ENCODE peak calls at places on chromosomes 6 and 20, in seven cellular contexts. D is body of pancreas, X is pancreas, W is GM10248, L is testis, M is upper lobe of right lung, V is dorsolateral prefrontal cortex. I is an unnamed sample.

GRCh38 chr6:89348372-89348771 is 4.2 kb downstream of the UBE2J1 start:
- DNase-seq in D (no peak), X (no peak), W (no peak), L (no peak), M (no peak), V (no peak), I (no peak)

GRCh38 chr6:137216106-137216505 is 3.1 kb downstream of the IFNGR1 start:
- DNase-seq in D (no peak), X (no peak), W (no peak), L (no peak), M (no peak), V (no peak), I (no peak)

GRCh38 chr6:18121580-18122127 is 823 bp downstream of the NHLRC1 start:
- DNase-seq in D (peak), X (peak), W (no peak), L (no peak), M (no peak), V (no peak), I (peak)

GRCh38 chr6:34598725-34599124 is 42.6 kb upstream of the SPDEF start:
- DNase-seq in D (no peak), X (no peak), W (no peak), L (peak), M (no peak), V (no peak), I (no peak)

GRCh38 chr6:119978274-119978889 is 628.8 kb upstream of the MAN1A1 start:
- DNase-seq in D (peak), X (no peak), W (no peak), L (peak), M (no peak), V (no peak), I (peak)

GRCh38 chr20:20531283-20531682 is 163.4 kb downstream of the INSM1 start:
- DNase-seq in D (no peak), X (no peak), W (no peak), L (no peak), M (no peak), V (no peak), I (no peak)

GRCh38 chr20:62740286-62741141 is 31.9 kb downstream of the NTSR1 start:
- DNase-seq in D (no peak), X (no peak), W (peak), L (no peak), M (peak), V (no peak), I (peak)

GRCh38 chr20:53390780-53391179 is 202.9 kb downstream of the ZNF217 start:
- DNase-seq in D (no peak), X (no peak), W (no peak), L (no peak), M (no peak), V (no peak), I (no peak)

GRCh38 chr6:37524025-37524647 is 24.4 kb upstream of the CCDC167 start:
- DNase-seq in D (no peak), X (no peak), W (no peak), L (no peak), M (no peak), V (no peak), I (no peak)

GRCh38 chr6:121485359-121485809 is 49.9 kb downstream of the GJA1 start:
- DNase-seq in D (no peak), X (no peak), W (no peak), L (no peak), M (no peak), V (no peak), I (no peak)

GRCh38 chr20:15039088-15039762 is 701.8 kb upstream of the FLRT3 start:
- DNase-seq in D (no peak), X (no peak), W (no peak), L (no peak), M (no peak), V (no peak), I (no peak)

GRCh38 chr6:12602342-12602741 is 114.2 kb upstream of the PHACTR1 start:
- DNase-seq in D (no peak), X (no peak), W (no peak), L (no peak), M (no peak), V (no peak), I (no peak)

GRCh38 chr20:19835533-19836222 is 77.6 kb downstream of the RIN2 start:
- DNase-seq in D (no peak), X (no peak), W (no peak), L (no peak), M (no peak), V (peak), I (no peak)

GRCh38 chr6:73739097-73739496 is 43.1 kb downstream of the CD109 start:
- DNase-seq in D (no peak), X (no peak), W (peak), L (no peak), M (no peak), V (no peak), I (peak)

GRCh38 chr20:2289475-2289874 is 6.3 kb upstream of the TGM3 start:
- DNase-seq in D (no peak), X (no peak), W (no peak), L (peak), M (no peak), V (no peak), I (no peak)

GRCh38 chr6:73364549-73364948 is 2.1 kb downstream of the KHDC3L start:
- DNase-seq in D (no peak), X (no peak), W (no peak), L (no peak), M (no peak), V (no peak), I (no peak)

GRCh38 chr6:24387818-24388217 is 14.9 kb upstream of the MRS2 start:
- DNase-seq in D (no peak), X (no peak), W (no peak), L (no peak), M (no peak), V (no peak), I (no peak)

GRCh38 chr20:62633571-62634329 is 8.6 kb upstream of the SLCO4A1 start:
- DNase-seq in D (no peak), X (no peak), W (no peak), L (no peak), M (no peak), V (no peak), I (no peak)

GRCh38 chr6:111101987-111102386 is 14.7 kb downstream of the SLC16A10 start:
- DNase-seq in D (no peak), X (no peak), W (no peak), L (no peak), M (no peak), V (no peak), I (no peak)

GRCh38 chr20:56606174-56606945 is 22.7 kb upstream of the TFAP2C start:
- DNase-seq in D (no peak), X (no peak), W (no peak), L (no peak), M (no peak), V (no peak), I (no peak)

GRCh38 chr6:157954150-157955117 is 27.2 kb upstream of the SYNJ2 start:
- DNase-seq in D (peak), X (peak), W (no peak), L (peak), M (no peak), V (no peak), I (no peak)

GRCh38 chr6:85669735-85670194 is 27.1 kb upstream of the SYNCRIP start:
- DNase-seq in D (no peak), X (no peak), W (peak), L (no peak), M (no peak), V (no peak), I (peak)

GRCh38 chr6:44169154-44169553 is 10.5 kb downstream of the CAPN11 start:
- DNase-seq in D (no peak), X (no peak), W (no peak), L (peak), M (no peak), V (no peak), I (no peak)

GRCh38 chr20:12775041-12775440 is 233.7 kb upstream of the SPTLC3 start:
- DNase-seq in D (no peak), X (no peak), W (no peak), L (no peak), M (no peak), V (no peak), I (no peak)

GRCh38 chr20:14234666-14235295 is 102.6 kb downstream of the FLRT3 start:
- DNase-seq in D (no peak), X (no peak), W (no peak), L (no peak), M (no peak), V (no peak), I (no peak)

GRCh38 chr6:104699598-104700329 is 160.0 kb downstream of the HACE1 start:
- DNase-seq in D (no peak), X (no peak), W (no peak), L (no peak), M (no peak), V (no peak), I (no peak)

GRCh38 chr6:128519931-128520435 is 416 bp downstream of the PTPRK start:
- DNase-seq in D (peak), X (peak), W (peak), L (no peak), M (peak), V (no peak), I (peak)

GRCh38 chr6:99458319-99458718 is 33.2 kb upstream of the PNISR start:
- DNase-seq in D (no peak), X (no peak), W (no peak), L (no peak), M (no peak), V (no peak), I (no peak)

GRCh38 chr20:63101781-63102719 is 95.3 kb upstream of the BHLHE23 start:
- DNase-seq in D (peak), X (peak), W (peak), L (peak), M (peak), V (no peak), I (peak)

GRCh38 chr6:134706806-134707205 is 243.1 kb downstream of the ALDH8A1 start:
- DNase-seq in D (no peak), X (no peak), W (no peak), L (no peak), M (no peak), V (no peak), I (no peak)

GRCh38 chr20:44780226-44780625 is 30.1 kb downstream of the RIMS4 start:
- DNase-seq in D (peak), X (no peak), W (peak), L (peak), M (no peak), V (no peak), I (peak)

GRCh38 chr20:24735263-24735662 is 213.8 kb upstream of the CST7 start:
- DNase-seq in D (no peak), X (no peak), W (no peak), L (no peak), M (no peak), V (no peak), I (no peak)
- TF ChIP-seq CTCF in D (no peak), X (no peak), W (no peak), L (no peak), M (no peak), V (no peak), I (no peak)

DNA sequence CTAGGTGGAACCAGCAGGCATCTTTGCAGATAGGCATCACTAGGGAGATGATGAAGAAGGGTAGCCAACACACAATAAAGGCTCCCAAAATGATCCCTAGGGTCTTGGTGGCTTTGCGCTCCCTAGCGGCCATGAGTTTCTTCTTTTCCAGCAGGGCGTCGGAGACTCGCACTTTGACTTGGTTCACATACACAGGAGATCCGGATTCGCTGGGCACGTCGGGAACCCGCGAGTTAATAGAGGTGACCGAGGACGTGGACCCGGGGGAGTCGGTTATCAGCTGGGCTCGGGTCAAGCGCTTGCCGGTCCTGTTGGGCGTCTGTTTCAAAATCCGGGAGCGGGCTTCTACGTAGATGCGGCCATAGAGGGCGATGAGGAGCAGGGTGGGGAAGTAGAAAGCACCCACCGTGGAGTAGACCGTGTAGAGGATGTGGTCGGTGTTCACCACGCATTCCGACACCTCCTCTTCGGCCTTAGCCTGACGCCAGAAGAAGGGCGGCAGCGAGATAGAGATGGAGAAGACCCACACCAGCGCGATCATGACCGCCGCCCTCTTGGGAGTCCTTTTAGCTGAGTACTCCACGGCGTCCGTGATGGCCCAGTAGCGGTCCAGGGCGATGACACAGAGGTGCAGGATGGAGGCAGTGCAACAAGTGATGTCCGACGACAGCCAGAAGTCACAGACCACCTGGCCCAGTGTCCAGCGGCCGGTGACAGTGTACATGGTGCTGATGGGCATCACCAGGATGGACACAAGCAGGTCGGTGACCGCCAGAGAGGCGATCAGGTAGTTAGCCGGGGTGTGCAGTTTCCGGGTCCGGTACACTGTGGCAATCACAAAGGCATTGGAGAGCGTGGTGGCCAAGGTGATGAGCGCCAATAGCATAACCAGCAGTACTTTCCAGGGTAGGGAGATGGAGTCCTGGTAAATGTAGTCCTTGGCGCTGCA is 658 bp downstream of the HTR1B start:
- DNase-seq in D (peak), X (peak), W (no peak), L (peak), M (peak), V (no peak), I (no peak)
- TF ChIP-seq CTCF in D (peak), X (no peak), W (no peak), L (peak), M (no peak), V (no peak), I (no peak)

DNA sequence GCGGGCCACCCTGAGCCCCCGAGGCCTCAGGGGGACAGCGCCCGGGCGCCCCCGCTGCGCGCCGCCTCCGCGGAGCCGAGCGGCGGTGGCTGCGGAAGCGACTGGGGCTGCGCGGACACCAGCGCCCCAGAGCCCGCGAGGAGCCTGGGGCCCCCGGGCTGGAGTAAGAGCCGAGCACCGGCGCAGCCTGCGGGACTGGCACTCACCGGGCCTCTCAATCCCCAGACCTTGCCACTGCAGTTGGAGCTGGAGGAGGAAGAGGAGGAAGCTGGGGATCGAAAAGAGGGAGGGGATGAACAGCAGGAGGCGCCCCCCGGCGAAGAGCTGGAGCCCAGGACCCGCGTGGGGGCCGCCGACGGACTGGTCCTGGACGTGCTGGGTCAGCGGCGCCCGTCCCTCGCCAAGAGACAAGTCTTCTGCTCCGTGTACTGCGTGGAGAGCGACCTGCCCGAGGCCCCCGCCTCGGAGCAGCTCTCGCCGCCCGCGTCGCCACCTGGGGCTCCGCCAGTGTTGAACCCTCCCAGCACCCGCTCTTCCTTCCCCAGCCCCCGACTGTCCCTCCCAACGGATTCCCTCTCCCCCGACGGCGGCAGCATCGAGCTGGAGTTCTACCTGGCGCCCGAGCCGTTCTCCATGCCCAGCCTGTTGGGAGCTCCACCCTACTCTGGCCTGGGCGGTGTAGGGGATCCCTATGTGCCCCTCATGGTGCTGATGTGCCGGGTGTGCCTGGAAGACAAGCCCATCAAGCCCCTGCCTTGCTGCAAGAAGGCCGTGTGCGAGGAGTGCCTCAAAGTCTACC is 579 bp downstream of the RNF217 start:
- DNase-seq in D (peak), X (peak), W (peak), L (peak), M (peak), V (peak), I (peak)
- TF ChIP-seq CTCF in D (peak), X (no peak), W (no peak), L (no peak), M (peak), V (peak), I (no peak)

GRCh38 chr6:142758257-142759025 is 186.5 kb downstream of the HIVEP2 start:
- DNase-seq in D (no peak), X (no peak), W (no peak), L (no peak), M (no peak), V (no peak), I (no peak)

GRCh38 chr6:142753196-142753595 is 191.8 kb downstream of the HIVEP2 start:
- DNase-seq in D (no peak), X (no peak), W (no peak), L (no peak), M (no peak), V (no peak), I (no peak)

GRCh38 chr6:142757827-142758226 is 187.1 kb downstream of the HIVEP2 start:
- DNase-seq in D (no peak), X (no peak), W (no peak), L (no peak), M (no peak), V (no peak), I (no peak)

GRCh38 chr6:142752348-142752747 is 192.6 kb downstream of the HIVEP2 start:
- DNase-seq in D (no peak), X (no peak), W (no peak), L (no peak), M (no peak), V (no peak), I (no peak)

DNA sequence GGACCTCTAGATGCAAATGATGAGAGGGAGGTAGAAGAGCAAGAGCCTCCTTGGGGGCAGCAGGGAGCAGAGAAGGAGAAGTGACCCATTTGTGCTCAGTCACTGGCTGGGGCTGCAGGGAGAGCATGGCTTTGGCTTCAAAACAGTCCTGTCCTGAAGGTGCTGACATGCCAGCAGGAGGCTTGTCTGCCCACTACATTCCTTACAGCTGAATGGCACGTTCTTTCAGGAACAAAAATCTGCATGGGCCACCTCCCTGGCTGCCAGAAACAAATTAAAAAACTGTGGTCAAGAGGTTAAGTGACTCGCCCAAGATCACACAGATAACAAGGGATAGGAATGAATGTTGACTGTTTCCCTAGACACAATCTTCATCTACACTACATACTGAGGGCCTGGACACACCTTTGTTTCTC is 188.8 kb downstream of the HIVEP2 start:
- DNase-seq in D (no peak), X (no peak), W (no peak), L (no peak), M (no peak), V (no peak), I (no peak)
- TF ChIP-seq CTCF in D (no peak), X (no peak), W (no peak), L (no peak), M (no peak), V (no peak), I (no peak)

I was measured in GM13976.